ENCODE peak calls at places on chromosomes 7 and 10, in eight cellular contexts. W, U, Y, S, R, Z, Q and H are unnamed samples.

GRCh38 chr7:45661302-45661995 is 87.3 kb downstream of the ADCY1 start:
- DNase-seq in W (no peak), U (no peak), Y (no peak), S (no peak), R (no peak), Z (no peak), Q (no peak), H (no peak)

GRCh38 chr7:68058014-68058413 is 1061.4 kb downstream of the TYW1 start:
- DNase-seq in W (no peak), U (no peak), Y (no peak), S (no peak), R (no peak), Z (no peak), Q (no peak), H (no peak)

GRCh38 chr7:142873281-142873784 is 12.2 kb downstream of the TRPV6 start:
- DNase-seq in W (no peak), U (peak; percentile 35), Y (no peak), S (no peak), R (no peak), Z (peak; percentile 57), Q (no peak), H (no peak)

GRCh38 chr10:49173201-49173772 is 14.9 kb downstream of the TMEM273 start:
- DNase-seq in W (no peak), U (no peak), Y (no peak), S (no peak), R (no peak), Z (no peak), Q (no peak), H (no peak)

GRCh38 chr7:33982425-33982786 is 77.1 kb downstream of the BMPER start:
- DNase-seq in W (no peak), U (no peak), Y (no peak), S (no peak), R (no peak), Z (no peak), Q (peak; percentile 63), H (peak; percentile 70)

GRCh38 chr10:12346707-12347106 is 2.6 kb upstream of the CAMK1D start:
- DNase-seq in W (no peak), U (no peak), Y (no peak), S (no peak), R (no peak), Z (no peak), Q (no peak), H (no peak)

GRCh38 chr7:97346349-97346748 is 228.9 kb downstream of the SDHAF3 start:
- DNase-seq in W (no peak), U (no peak), Y (no peak), S (no peak), R (no peak), Z (no peak), Q (no peak), H (no peak)

GRCh38 chr10:98431016-98431415 is 15.7 kb downstream of the HPS1 start:
- DNase-seq in W (no peak), U (no peak), Y (no peak), S (no peak), R (no peak), Z (no peak), Q (no peak), H (no peak)

GRCh38 chr7:33716581-33717477 is 188.5 kb upstream of the BMPER start:
- DNase-seq in W (no peak), U (no peak), Y (no peak), S (no peak), R (no peak), Z (no peak), Q (peak; percentile 55), H (peak; percentile 64)

GRCh38 chr10:53111529-53111928 is 338.9 kb upstream of the MBL2 start:
- DNase-seq in W (no peak), U (no peak), Y (no peak), S (no peak), R (no peak), Z (no peak), Q (no peak), H (no peak)

GRCh38 chr7:12851841-12852240 is 164.4 kb downstream of the ARL4A start:
- DNase-seq in W (no peak), U (no peak), Y (no peak), S (no peak), R (no peak), Z (no peak), Q (no peak), H (no peak)

GRCh38 chr7:156101355-156101754 is 289.1 kb upstream of the SHH start:
- DNase-seq in W (no peak), U (no peak), Y (no peak), S (no peak), R (no peak), Z (no peak), Q (no peak), H (no peak)

GRCh38 chr7:84913731-84914130 is 273.1 kb downstream of the SEMA3D start:
- DNase-seq in W (no peak), U (no peak), Y (no peak), S (no peak), R (no peak), Z (no peak), Q (peak; percentile 20), H (peak; percentile 35)

GRCh38 chr10:48535416-48536225 is 69.3 kb downstream of the ARHGAP22 start:
- DNase-seq in W (no peak), U (no peak), Y (no peak), S (no peak), R (no peak), Z (no peak), Q (no peak), H (no peak)

GRCh38 chr7:112362053-112362650 is 88.1 kb upstream of the IFRD1 start:
- DNase-seq in W (no peak), U (no peak), Y (no peak), S (no peak), R (no peak), Z (no peak), Q (no peak), H (no peak)

GRCh38 chr10:6721964-6722615 is 142.0 kb upstream of the PRKCQ start:
- DNase-seq in W (no peak), U (no peak), Y (no peak), S (no peak), R (no peak), Z (no peak), Q (peak; percentile 95), H (peak; percentile 97)

GRCh38 chr10:131141207-131141606 is 170.3 kb downstream of the TCERG1L start:
- DNase-seq in W (no peak), U (no peak), Y (no peak), S (no peak), R (peak; percentile 44), Z (no peak), Q (no peak), H (no peak)

GRCh38 chr10:126872135-126872534 is 33.1 kb upstream of the DOCK1 start:
- DNase-seq in W (no peak), U (no peak), Y (no peak), S (no peak), R (no peak), Z (no peak), Q (no peak), H (no peak)

GRCh38 chr10:48605786-48606529 is 1.1 kb upstream of the ARHGAP22 start:
- DNase-seq in W (no peak), U (no peak), Y (no peak), S (no peak), R (no peak), Z (no peak), Q (peak; percentile 50), H (no peak)

GRCh38 chr10:26269754-26270153 is 53.2 kb downstream of the GAD2 start:
- DNase-seq in W (no peak), U (no peak), Y (no peak), S (no peak), R (no peak), Z (peak; percentile 3), Q (peak; percentile 18), H (peak; percentile 31)

GRCh38 chr10:28304032-28304571 is 1.2 kb upstream of the MPP7 start:
- DNase-seq in W (no peak), U (no peak), Y (no peak), S (no peak), R (no peak), Z (no peak), Q (no peak), H (no peak)

GRCh38 chr10:102117391-102118159 is 2.6 kb downstream of the LDB1 start:
- DNase-seq in W (peak; percentile 85), U (peak; percentile 36), Y (peak; percentile 79), S (peak; percentile 95), R (peak; percentile 93), Z (peak; percentile 95), Q (peak; percentile 48), H (peak; percentile 73)

GRCh38 chr7:4531236-4531635 is 150.9 kb upstream of the FOXK1 start:
- DNase-seq in W (no peak), U (no peak), Y (no peak), S (no peak), R (no peak), Z (no peak), Q (no peak), H (no peak)

GRCh38 chr7:75066521-75066920 is 7.1 kb downstream of the RCC1L start:
- DNase-seq in W (no peak), U (no peak), Y (no peak), S (peak; percentile 65), R (peak; percentile 16), Z (no peak), Q (no peak), H (no peak)

GRCh38 chr7:1899201-1899600 is 229.1 kb downstream of the ELFN1 start:
- DNase-seq in W (no peak), U (no peak), Y (no peak), S (peak; percentile 64), R (peak; percentile 92), Z (no peak), Q (peak; percentile 94), H (peak; percentile 96)

GRCh38 chr7:14835399-14835798 is 67.2 kb downstream of the DGKB start:
- DNase-seq in W (no peak), U (no peak), Y (no peak), S (no peak), R (no peak), Z (no peak), Q (no peak), H (no peak)

GRCh38 chr7:23369100-23369499 is 70.0 kb downstream of the MALSU1 start:
- DNase-seq in W (no peak), U (no peak), Y (no peak), S (no peak), R (no peak), Z (no peak), Q (no peak), H (no peak)

GRCh38 chr10:11670311-11670825 is 58.9 kb upstream of the USP6NL start:
- DNase-seq in W (no peak), U (no peak), Y (no peak), S (no peak), R (no peak), Z (no peak), Q (no peak), H (no peak)

GRCh38 chr10:48776005-48776522 is 91.4 kb downstream of the WDFY4 start:
- DNase-seq in W (no peak), U (no peak), Y (no peak), S (no peak), R (no peak), Z (no peak), Q (no peak), H (no peak)

GRCh38 chr7:140003913-140004382 is 58.8 kb downstream of the PARP12 start:
- DNase-seq in W (no peak), U (no peak), Y (no peak), S (peak; percentile 17), R (peak; percentile 43), Z (peak; percentile 62), Q (peak; percentile 26), H (peak; percentile 82)

GRCh38 chr7:74203157-74203556 is 6.6 kb upstream of the LAT2 start:
- DNase-seq in W (peak; percentile 54), U (no peak), Y (no peak), S (peak; percentile 26), R (peak; percentile 49), Z (peak; percentile 88), Q (peak; percentile 39), H (peak; percentile 52)

GRCh38 chr7:96992624-96993452 is 12.5 kb upstream of the DLX6 start:
- DNase-seq in W (no peak), U (no peak), Y (no peak), S (no peak), R (no peak), Z (no peak), Q (no peak), H (no peak)

GRCh38 chr7:33554576-33554975 is 350.8 kb upstream of the BMPER start:
- DNase-seq in W (no peak), U (no peak), Y (no peak), S (no peak), R (no peak), Z (no peak), Q (no peak), H (no peak)